ENCODE peak calls at places on chromosomes 12 and 14, in eight cellular contexts. N, X, M, P, J, D, U and W are unnamed samples.

GRCh38 chr14:50061664-50062437 is 54.5 kb downstream of the VCPKMT start:
- DNase-seq in N (no peak), X (peak; percentile 36), M (no peak), P (peak; percentile 55), J (peak; percentile 77), D (peak; percentile 66), U (peak; percentile 62), W (peak; percentile 81)

GRCh38 chr14:22994762-22995275 is 12.5 kb upstream of the AJUBA start:
- DNase-seq in N (no peak), X (peak; percentile 42), M (no peak), P (no peak), J (no peak), D (peak; percentile 46), U (no peak), W (peak; percentile 61)

GRCh38 chr12:608413-608812 is 54.8 kb downstream of the NINJ2 start:
- DNase-seq in N (no peak), X (no peak), M (no peak), P (no peak), J (no peak), D (no peak), U (no peak), W (no peak)

GRCh38 chr14:35814371-35815005 is 5.4 kb upstream of the RALGAPA1 start:
- DNase-seq in N (peak; percentile 71), X (peak; percentile 76), M (peak; percentile 11), P (no peak), J (peak; percentile 86), D (no peak), U (peak; percentile 68), W (peak; percentile 52)

GRCh38 chr12:52523825-52524224 is 3.6 kb upstream of the KRT5 start:
- DNase-seq in N (no peak), X (no peak), M (no peak), P (no peak), J (no peak), D (no peak), U (no peak), W (no peak)

GRCh38 chr14:87115234-87115633 is 877.7 kb downstream of the GALC start:
- DNase-seq in N (no peak), X (no peak), M (no peak), P (no peak), J (no peak), D (no peak), U (no peak), W (no peak)

GRCh38 chr12:91529829-91530228 is 347.2 kb upstream of the DCN start:
- DNase-seq in N (no peak), X (no peak), M (no peak), P (no peak), J (no peak), D (no peak), U (no peak), W (peak; percentile 69)

GRCh38 chr12:90816353-90817089 is 138.5 kb downstream of the CCER1 start:
- DNase-seq in N (no peak), X (no peak), M (no peak), P (no peak), J (no peak), D (peak; percentile 10), U (no peak), W (peak; percentile 60)

GRCh38 chr12:101599771-101600486 is 5.2 kb downstream of the MYBPC1 start:
- DNase-seq in N (no peak), X (no peak), M (no peak), P (no peak), J (no peak), D (no peak), U (no peak), W (no peak)

GRCh38 chr12:25322918-25323773 is 72.4 kb upstream of the KRAS start:
- DNase-seq in N (no peak), X (no peak), M (no peak), P (no peak), J (no peak), D (peak; percentile 46), U (no peak), W (peak; percentile 7)

GRCh38 chr12:132437252-132438138 is 52.5 kb upstream of the FBRSL1 start:
- DNase-seq in N (no peak), X (no peak), M (no peak), P (no peak), J (no peak), D (no peak), U (no peak), W (no peak)

GRCh38 chr12:22729898-22730443 is 105.0 kb downstream of the ETNK1 start:
- DNase-seq in N (no peak), X (no peak), M (no peak), P (no peak), J (no peak), D (peak; percentile 41), U (no peak), W (peak; percentile 90)